ENCODE peak calls at places on chromosome 11, in five cellular contexts. L is activated T-helper 9 cell treated with anti-CD3 and anti-CD28 coated beads, Interleukin-2, amount 50 U/mL, for 16 hours; T is posterior vena cava; M is activated T-cell treated with anti-CD3 and anti-CD28 coated beads for 1 hour; Z is erythroblast. Q is an unnamed sample.

GRCh38 chr11:100774132-100774531 is 87.0 kb downstream of the ARHGAP42 start:
- DNase-seq in L (no peak), T (no peak), Z (no peak), M (no peak), Q (no peak)

GRCh38 chr11:13000721-13001120 is 8.4 kb upstream of the RASSF10 start:
- DNase-seq in L (no peak), Z (no peak), T (no peak), M (no peak), Q (no peak)

GRCh38 chr11:128411812-128412211 is 175.5 kb downstream of the ETS1 start:
- DNase-seq in M (no peak), T (no peak), L (no peak), Z (no peak), Q (no peak)

GRCh38 chr11:84714316-84714780 is 912.8 kb downstream of the DLG2 start:
- DNase-seq in L (no peak), M (no peak), T (peak; percentile 37), Z (peak; percentile 76), Q (no peak)

GRCh38 chr11:6608011-6608410 is 4.0 kb downstream of the TAF10 start:
- DNase-seq in M (no peak), L (no peak), T (peak; percentile 77), Z (no peak), Q (no peak)

GRCh38 chr11:68683086-68683951 is 1.0 kb upstream of the GAL start:
- DNase-seq in T (peak; percentile 72), M (no peak), L (no peak), Z (no peak), Q (peak; percentile 65)

GRCh38 chr11:34819740-34820482 is 96.3 kb downstream of the APIP start:
- DNase-seq in L (no peak), M (no peak), Z (no peak), T (no peak), Q (no peak)

GRCh38 chr11:122189259-122189658 is 73.2 kb upstream of the BLID start:
- DNase-seq in Z (no peak), T (no peak), M (no peak), L (no peak), Q (no peak)

GRCh38 chr11:116424615-116425261 is 348.0 kb downstream of the BUD13 start:
- DNase-seq in M (no peak), Z (no peak), T (peak; percentile 57), L (no peak), Q (no peak)

GRCh38 chr11:35803115-35803514 is 140.5 kb downstream of the TRIM44 start:
- DNase-seq in L (no peak), T (no peak), Z (no peak), M (no peak), Q (no peak)

GRCh38 chr11:90803366-90803765 is 580.5 kb upstream of the CHORDC1 start:
- DNase-seq in T (no peak), Z (no peak), L (no peak), M (no peak), Q (no peak)